ENCODE peak calls at places on chromosomes 6 and 20, in eight cellular contexts. One of them, this sample, is unnamed.

GRCh38 chr6:8057263-8057662 is 6.9 kb downstream of the BLOC1S5 start:
- DNase-seq in stimulated activated CD4-positive, alpha-beta T cell treated with anti-CD3 and anti-CD28 coated beads, Interleukin-12 subunit alpha, Interleukin-12 subunit beta, amount 100 ng/mL, for 24 hours: no peak
- DNase-seq in activated effector memory CD4-positive, alpha-beta T cell treated with anti-CD3 and anti-CD28 coated beads, Interleukin-2, amount 50 U/mL, for 16 hours: no peak
- DNase-seq in body of pancreas: no peak
- DNase-seq in tibial artery: no peak
- DNase-seq in EL: no peak
- DNase-seq in effector memory CD8-positive, alpha-beta T cell: no peak
- DNase-seq in B cell: no peak
- DNase-seq in this sample: no peak

GRCh38 chr6:36829919-36830544 is 9.2 kb downstream of the CPNE5 start:
- DNase-seq in stimulated activated CD4-positive, alpha-beta T cell treated with anti-CD3 and anti-CD28 coated beads, Interleukin-12 subunit alpha, Interleukin-12 subunit beta, amount 100 ng/mL, for 24 hours: no peak
- DNase-seq in activated effector memory CD4-positive, alpha-beta T cell treated with anti-CD3 and anti-CD28 coated beads, Interleukin-2, amount 50 U/mL, for 16 hours: no peak
- DNase-seq in body of pancreas: peak
- DNase-seq in tibial artery: peak
- DNase-seq in EL: no peak
- DNase-seq in effector memory CD8-positive, alpha-beta T cell: no peak
- DNase-seq in B cell: no peak
- DNase-seq in this sample: peak

GRCh38 chr6:111586554-111586953 is 19.1 kb downstream of the TRAF3IP2 start:
- DNase-seq in stimulated activated CD4-positive, alpha-beta T cell treated with anti-CD3 and anti-CD28 coated beads, Interleukin-12 subunit alpha, Interleukin-12 subunit beta, amount 100 ng/mL, for 24 hours: no peak
- DNase-seq in activated effector memory CD4-positive, alpha-beta T cell treated with anti-CD3 and anti-CD28 coated beads, Interleukin-2, amount 50 U/mL, for 16 hours: no peak
- DNase-seq in body of pancreas: no peak
- DNase-seq in tibial artery: no peak
- DNase-seq in EL: no peak
- DNase-seq in effector memory CD8-positive, alpha-beta T cell: no peak
- DNase-seq in B cell: no peak
- DNase-seq in this sample: no peak

GRCh38 chr6:168196881-168197635 is 118.0 kb upstream of the FRMD1 start:
- DNase-seq in stimulated activated CD4-positive, alpha-beta T cell treated with anti-CD3 and anti-CD28 coated beads, Interleukin-12 subunit alpha, Interleukin-12 subunit beta, amount 100 ng/mL, for 24 hours: no peak
- DNase-seq in activated effector memory CD4-positive, alpha-beta T cell treated with anti-CD3 and anti-CD28 coated beads, Interleukin-2, amount 50 U/mL, for 16 hours: no peak
- DNase-seq in body of pancreas: peak
- DNase-seq in tibial artery: peak
- DNase-seq in EL: no peak
- DNase-seq in effector memory CD8-positive, alpha-beta T cell: no peak
- DNase-seq in B cell: no peak
- DNase-seq in this sample: peak

GRCh38 chr6:111958534-111958933 is 85.3 kb upstream of the FYN start:
- DNase-seq in stimulated activated CD4-positive, alpha-beta T cell treated with anti-CD3 and anti-CD28 coated beads, Interleukin-12 subunit alpha, Interleukin-12 subunit beta, amount 100 ng/mL, for 24 hours: no peak
- DNase-seq in activated effector memory CD4-positive, alpha-beta T cell treated with anti-CD3 and anti-CD28 coated beads, Interleukin-2, amount 50 U/mL, for 16 hours: no peak
- DNase-seq in body of pancreas: no peak
- DNase-seq in tibial artery: no peak
- DNase-seq in EL: no peak
- DNase-seq in effector memory CD8-positive, alpha-beta T cell: no peak
- DNase-seq in B cell: peak
- DNase-seq in this sample: no peak

GRCh38 chr20:63321148-63321831 is 28.3 kb downstream of the COL20A1 start:
- DNase-seq in stimulated activated CD4-positive, alpha-beta T cell treated with anti-CD3 and anti-CD28 coated beads, Interleukin-12 subunit alpha, Interleukin-12 subunit beta, amount 100 ng/mL, for 24 hours: no peak
- DNase-seq in activated effector memory CD4-positive, alpha-beta T cell treated with anti-CD3 and anti-CD28 coated beads, Interleukin-2, amount 50 U/mL, for 16 hours: peak
- DNase-seq in body of pancreas: peak
- DNase-seq in tibial artery: peak
- DNase-seq in EL: peak
- DNase-seq in effector memory CD8-positive, alpha-beta T cell: no peak
- DNase-seq in B cell: no peak
- DNase-seq in this sample: peak

GRCh38 chr6:100167585-100167984 is 173.6 kb upstream of the MCHR2 start:
- DNase-seq in stimulated activated CD4-positive, alpha-beta T cell treated with anti-CD3 and anti-CD28 coated beads, Interleukin-12 subunit alpha, Interleukin-12 subunit beta, amount 100 ng/mL, for 24 hours: no peak
- DNase-seq in activated effector memory CD4-positive, alpha-beta T cell treated with anti-CD3 and anti-CD28 coated beads, Interleukin-2, amount 50 U/mL, for 16 hours: no peak
- DNase-seq in body of pancreas: no peak
- DNase-seq in tibial artery: no peak
- DNase-seq in EL: no peak
- DNase-seq in effector memory CD8-positive, alpha-beta T cell: no peak
- DNase-seq in B cell: no peak
- DNase-seq in this sample: no peak

GRCh38 chr6:47061631-47062300 is 19.6 kb upstream of the ADGRF1 start:
- DNase-seq in stimulated activated CD4-positive, alpha-beta T cell treated with anti-CD3 and anti-CD28 coated beads, Interleukin-12 subunit alpha, Interleukin-12 subunit beta, amount 100 ng/mL, for 24 hours: no peak
- DNase-seq in activated effector memory CD4-positive, alpha-beta T cell treated with anti-CD3 and anti-CD28 coated beads, Interleukin-2, amount 50 U/mL, for 16 hours: no peak
- DNase-seq in body of pancreas: no peak
- DNase-seq in tibial artery: no peak
- DNase-seq in EL: peak
- DNase-seq in effector memory CD8-positive, alpha-beta T cell: no peak
- DNase-seq in B cell: no peak
- DNase-seq in this sample: peak

GRCh38 chr6:14547284-14548001 is 429.9 kb downstream of the CD83 start:
- DNase-seq in stimulated activated CD4-positive, alpha-beta T cell treated with anti-CD3 and anti-CD28 coated beads, Interleukin-12 subunit alpha, Interleukin-12 subunit beta, amount 100 ng/mL, for 24 hours: no peak
- DNase-seq in activated effector memory CD4-positive, alpha-beta T cell treated with anti-CD3 and anti-CD28 coated beads, Interleukin-2, amount 50 U/mL, for 16 hours: no peak
- DNase-seq in body of pancreas: no peak
- DNase-seq in tibial artery: no peak
- DNase-seq in EL: no peak
- DNase-seq in effector memory CD8-positive, alpha-beta T cell: no peak
- DNase-seq in B cell: no peak
- DNase-seq in this sample: no peak

GRCh38 chr6:25014806-25015560 is 79.2 kb upstream of the RIPOR2 start:
- DNase-seq in stimulated activated CD4-positive, alpha-beta T cell treated with anti-CD3 and anti-CD28 coated beads, Interleukin-12 subunit alpha, Interleukin-12 subunit beta, amount 100 ng/mL, for 24 hours: no peak
- DNase-seq in activated effector memory CD4-positive, alpha-beta T cell treated with anti-CD3 and anti-CD28 coated beads, Interleukin-2, amount 50 U/mL, for 16 hours: peak
- DNase-seq in body of pancreas: peak
- DNase-seq in tibial artery: no peak
- DNase-seq in EL: peak
- DNase-seq in effector memory CD8-positive, alpha-beta T cell: peak
- DNase-seq in B cell: peak
- DNase-seq in this sample: no peak

GRCh38 chr6:7229376-7230326 is 83.3 kb downstream of the SSR1 start:
- DNase-seq in stimulated activated CD4-positive, alpha-beta T cell treated with anti-CD3 and anti-CD28 coated beads, Interleukin-12 subunit alpha, Interleukin-12 subunit beta, amount 100 ng/mL, for 24 hours: no peak
- DNase-seq in activated effector memory CD4-positive, alpha-beta T cell treated with anti-CD3 and anti-CD28 coated beads, Interleukin-2, amount 50 U/mL, for 16 hours: no peak
- DNase-seq in body of pancreas: no peak
- DNase-seq in tibial artery: no peak
- DNase-seq in EL: no peak
- DNase-seq in effector memory CD8-positive, alpha-beta T cell: no peak
- DNase-seq in B cell: no peak
- DNase-seq in this sample: peak

GRCh38 chr6:13846841-13847240 is 32.5 kb upstream of the MCUR1 start:
- DNase-seq in stimulated activated CD4-positive, alpha-beta T cell treated with anti-CD3 and anti-CD28 coated beads, Interleukin-12 subunit alpha, Interleukin-12 subunit beta, amount 100 ng/mL, for 24 hours: no peak
- DNase-seq in activated effector memory CD4-positive, alpha-beta T cell treated with anti-CD3 and anti-CD28 coated beads, Interleukin-2, amount 50 U/mL, for 16 hours: no peak
- DNase-seq in body of pancreas: no peak
- DNase-seq in tibial artery: no peak
- DNase-seq in EL: no peak
- DNase-seq in effector memory CD8-positive, alpha-beta T cell: no peak
- DNase-seq in B cell: no peak
- DNase-seq in this sample: no peak

GRCh38 chr6:166938704-166939103 is 17.6 kb downstream of the RNASET2 start:
- DNase-seq in stimulated activated CD4-positive, alpha-beta T cell treated with anti-CD3 and anti-CD28 coated beads, Interleukin-12 subunit alpha, Interleukin-12 subunit beta, amount 100 ng/mL, for 24 hours: no peak
- DNase-seq in activated effector memory CD4-positive, alpha-beta T cell treated with anti-CD3 and anti-CD28 coated beads, Interleukin-2, amount 50 U/mL, for 16 hours: no peak
- DNase-seq in body of pancreas: no peak
- DNase-seq in tibial artery: no peak
- DNase-seq in EL: no peak
- DNase-seq in effector memory CD8-positive, alpha-beta T cell: no peak
- DNase-seq in B cell: no peak
- DNase-seq in this sample: no peak

This sample was measured in right cardiac atrium.